ENCODE peak calls at places on chromosomes 7 and 10, in six cellular contexts. O is substantia nigra, G is uterus, D is colonic mucosa, S is fibroblast of lung, T is gastrocnemius medialis. V is an unnamed sample.

GRCh38 chr7:907158-907980 is 31.0 kb downstream of the GET4 start:
- DNase-seq in O (peak; percentile 74), G (no peak), D (no peak), S (no peak), T (no peak), V (no peak)

GRCh38 chr7:15571303-15571878 is 9.6 kb upstream of the AGMO start:
- DNase-seq in O (no peak), G (no peak), D (no peak), S (peak; percentile 43), T (no peak), V (no peak)

GRCh38 chr7:14407246-14408015 is 418.0 kb upstream of the ETV1 start:
- DNase-seq in O (no peak), G (no peak), D (no peak), S (no peak), T (no peak), V (no peak)

GRCh38 chr7:157523766-157524421 is 187.1 kb downstream of the DNAJB6 start:
- DNase-seq in O (no peak), G (no peak), D (no peak), S (no peak), T (no peak), V (no peak)

GRCh38 chr10:12412671-12413368 is 63.5 kb downstream of the CAMK1D start:
- DNase-seq in O (no peak), G (no peak), D (no peak), S (no peak), T (no peak), V (peak; percentile 31)

GRCh38 chr7:38276096-38276857 is 2.8 kb upstream of the TARP start:
- DNase-seq in O (no peak), G (no peak), D (no peak), S (no peak), T (no peak), V (no peak)

GRCh38 chr10:43206391-43207235 is 60.3 kb downstream of the RASGEF1A start:
- DNase-seq in O (no peak), G (peak; percentile 6), D (no peak), S (no peak), T (no peak), V (peak; percentile 34)

GRCh38 chr10:79139124-79139835 is 70.5 kb downstream of the ZMIZ1 start:
- DNase-seq in O (no peak), G (peak; percentile 82), D (no peak), S (peak; percentile 90), T (peak; percentile 47), V (peak; percentile 78)

GRCh38 chr7:157652954-157653826 is 316.4 kb downstream of the DNAJB6 start:
- DNase-seq in O (no peak), G (no peak), D (no peak), S (no peak), T (no peak), V (no peak)

GRCh38 chr7:21318190-21318915 is 109.5 kb upstream of the SP4 start:
- DNase-seq in O (no peak), G (no peak), D (no peak), S (peak; percentile 37), T (no peak), V (no peak)

GRCh38 chr10:33237736-33238624 is 96.5 kb downstream of the NRP1 start:
- DNase-seq in O (no peak), G (no peak), D (no peak), S (peak; percentile 81), T (no peak), V (no peak)

GRCh38 chr10:63866075-63866746 is 345.0 kb downstream of the REEP3 start:
- DNase-seq in O (peak; percentile 52), G (peak; percentile 41), D (peak; percentile 43), S (peak; percentile 58), T (no peak), V (peak; percentile 73)

GRCh38 chr7:2641406-2642393 is 9.9 kb downstream of the TTYH3 start:
- DNase-seq in O (peak; percentile 92), G (peak; percentile 87), D (peak; percentile 64), S (peak; percentile 94), T (peak; percentile 76), V (peak; percentile 96)

GRCh38 chr7:2757361-2757903 is 69.4 kb downstream of the AMZ1 start:
- DNase-seq in O (peak; percentile 80), G (peak; percentile 59), D (no peak), S (no peak), T (peak; percentile 75), V (peak; percentile 87)

GRCh38 chr10:8296090-8296741 is 241.7 kb downstream of the GATA3 start:
- DNase-seq in O (no peak), G (no peak), D (no peak), S (no peak), T (no peak), V (no peak)

GRCh38 chr10:25867321-25867720 is 66.7 kb upstream of the MYO3A start:
- DNase-seq in O (no peak), G (no peak), D (no peak), S (no peak), T (no peak), V (no peak)

GRCh38 chr7:27198871-27199801 is 755 bp downstream of the HOXA13 start:
- DNase-seq in O (no peak), G (no peak), D (peak; percentile 39), S (no peak), T (no peak), V (peak; percentile 46)

GRCh38 chr7:149856-150636 is 42.3 kb upstream of the FAM20C start:
- DNase-seq in O (no peak), G (no peak), D (peak; percentile 44), S (no peak), T (peak; percentile 13), V (peak; percentile 84)

GRCh38 chr7:30465342-30466170 is 13.0 kb downstream of the NOD1 start:
- DNase-seq in O (peak; percentile 76), G (no peak), D (no peak), S (peak; percentile 80), T (no peak), V (no peak)

GRCh38 chr7:89813096-89813495 is 341.2 kb upstream of the STEAP1 start:
- DNase-seq in O (no peak), G (no peak), D (no peak), S (no peak), T (no peak), V (no peak)

GRCh38 chr10:122490786-122491680 is 29.7 kb downstream of the HTRA1 start:
- DNase-seq in O (no peak), G (peak; percentile 69), D (no peak), S (no peak), T (no peak), V (peak; percentile 81)

GRCh38 chr7:114860196-114860595 is 61.7 kb upstream of the MDFIC start:
- DNase-seq in O (no peak), G (no peak), D (no peak), S (no peak), T (no peak), V (no peak)

GRCh38 chr7:105885386-105886111 is 9.2 kb upstream of the ATXN7L1 start:
- DNase-seq in O (peak; percentile 53), G (no peak), D (no peak), S (peak; percentile 4), T (no peak), V (no peak)

GRCh38 chr7:127392182-127392565 is 334 bp downstream of the ZNF800 start:
- DNase-seq in O (peak; percentile 50), G (peak; percentile 42), D (peak; percentile 42), S (peak; percentile 58), T (no peak), V (peak; percentile 87)

GRCh38 chr10:63414481-63415260 is 51.1 kb downstream of the JMJD1C start:
- DNase-seq in O (no peak), G (no peak), D (no peak), S (peak; percentile 66), T (peak; percentile 16), V (no peak)

GRCh38 chr10:102778781-102779180 is 35.0 kb downstream of the WBP1L start:
- DNase-seq in O (no peak), G (no peak), D (no peak), S (no peak), T (no peak), V (no peak)

GRCh38 chr10:102776779-102777417 is 33.1 kb downstream of the WBP1L start:
- DNase-seq in O (peak; percentile 31), G (peak; percentile 80), D (peak; percentile 40), S (peak; percentile 96), T (peak; percentile 97), V (peak; percentile 89)

GRCh38 chr10:102779680-102780079 is 35.9 kb downstream of the WBP1L start:
- DNase-seq in O (no peak), G (no peak), D (no peak), S (no peak), T (peak; percentile 77), V (no peak)

GRCh38 chr10:102775973-102776669 is 32.4 kb downstream of the WBP1L start:
- DNase-seq in O (peak; percentile 37), G (peak; percentile 85), D (peak; percentile 62), S (peak; percentile 74), T (peak; percentile 92), V (peak; percentile 90)

DNA sequence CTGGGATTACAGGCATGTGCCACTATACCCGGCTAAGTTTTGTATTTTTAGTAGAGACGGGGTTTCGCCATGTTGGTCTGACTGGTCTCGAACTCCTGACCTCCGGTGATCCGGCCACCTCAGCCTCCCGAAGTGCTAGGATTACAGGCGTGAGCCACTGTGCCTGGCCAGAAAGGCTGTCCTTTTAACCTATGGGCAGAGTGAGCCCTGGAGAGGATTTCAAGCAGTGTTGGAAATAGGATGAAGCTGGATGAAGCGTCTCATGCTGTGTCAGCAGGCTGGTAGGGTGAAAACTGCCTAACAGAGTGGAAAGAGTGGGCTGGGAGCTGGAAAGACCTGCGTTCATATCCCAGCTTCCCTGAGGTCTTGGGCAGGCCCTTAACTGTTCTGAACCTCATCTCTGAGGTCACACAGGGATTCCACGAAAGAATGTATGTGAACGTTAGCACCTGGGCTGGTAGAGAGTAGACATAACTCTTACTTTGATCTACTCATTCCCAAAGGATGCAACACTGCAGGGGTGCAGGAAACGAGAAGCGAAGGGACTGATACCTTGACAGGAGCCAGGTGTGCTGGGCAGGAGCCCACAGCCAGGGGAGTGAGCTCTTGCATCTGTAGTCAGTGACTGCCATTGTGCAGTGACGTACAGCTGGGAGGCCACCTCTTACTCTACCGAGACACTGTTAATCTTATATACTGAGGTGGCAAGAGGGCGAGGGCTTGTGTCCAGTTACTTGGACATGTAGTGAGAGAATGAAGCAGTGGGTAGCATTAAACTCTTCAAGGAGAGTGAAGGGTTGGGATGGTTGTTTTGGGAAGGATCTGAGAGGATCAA is 34.2 kb downstream of the WBP1L start:
- DNase-seq in O (no peak), G (no peak), D (no peak), S (no peak), T (no peak), V (no peak)
- H3K27ac ChIP-seq in O (no peak overlapping the region), G (peak overlapping the region; percentile 96), D (peak overlapping the region; percentile 48), S (no peak overlapping the region), T (peak overlapping the region; percentile 98), V (peak overlapping the region; percentile 22)

DNA sequence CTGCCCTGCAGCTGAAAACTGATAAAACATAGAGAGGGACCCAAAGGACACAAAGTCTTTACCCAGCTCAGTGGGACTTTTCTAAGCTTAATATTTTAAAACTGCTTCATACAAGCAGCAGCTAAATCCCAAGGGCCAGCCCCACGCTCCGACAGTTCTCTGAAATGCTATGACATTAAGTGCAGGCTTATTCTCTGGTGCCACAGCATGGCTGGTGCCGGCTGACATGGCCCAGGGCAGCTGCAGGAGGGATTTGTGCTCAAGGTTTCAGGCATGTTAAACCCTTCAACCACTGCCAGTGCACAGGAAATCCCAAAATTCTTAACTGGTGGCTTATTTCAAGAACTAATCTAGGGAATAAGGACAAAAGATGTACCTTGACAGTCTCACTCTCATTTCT is 170.9 kb downstream of the PARD3 start:
- DNase-seq in O (no peak), G (no peak), D (no peak), S (no peak), T (no peak), V (no peak)
- H3K27ac ChIP-seq in O (no peak overlapping the region), G (no peak overlapping the region), D (no peak overlapping the region), S (no peak overlapping the region), T (no peak overlapping the region), V (no peak overlapping the region)

GRCh38 chr7:136677456-136678365 is 190.7 kb upstream of the CHRM2 start:
- DNase-seq in O (no peak), G (no peak), D (no peak), S (peak; percentile 31), T (no peak), V (no peak)
- H3K27ac ChIP-seq in O (no peak overlapping the region), G (no peak overlapping the region), D (no peak overlapping the region), S (peak overlapping the region; percentile 43), T (no peak overlapping the region), V (no peak overlapping the region)

GRCh38 chr7:139422126-139422525 is 61.3 kb downstream of the KLRG2 start:
- DNase-seq in O (no peak), G (no peak), D (no peak), S (peak; percentile 12), T (no peak), V (no peak)
- H3K27ac ChIP-seq in O (peak overlapping the region; percentile 93), G (peak overlapping the region; percentile 67), D (no peak overlapping the region), S (no peak overlapping the region), T (no peak overlapping the region), V (peak overlapping the region; percentile 51)